ENCODE peak calls at places on chromosomes 7 and 10, in five cellular contexts. A is activated CD4-positive, CD25-positive, alpha-beta regulatory T cell treated with anti-CD3 and anti-CD28 coated beads, Interleukin-2, amount 50 U/mL, for 72 hours; L is iris pigment epithelial cell; M is DMS79 treated with DMSO at 0.1 percent for 48 hours; G is transverse colon. R is an unnamed sample.

GRCh38 chr10:6128591-6129383 is 40.0 kb downstream of the RBM17 start:
- DNase-seq in A (no peak), L (peak), M (no peak), G (no peak), R (peak)

GRCh38 chr10:29951441-29951931 is 107.9 kb downstream of the JCAD start:
- DNase-seq in A (no peak), L (peak), M (no peak), G (no peak), R (peak)

GRCh38 chr7:18019562-18019961 is 8.1 kb downstream of the PRPS1L1 start:
- DNase-seq in A (no peak), L (peak), M (no peak), G (no peak), R (peak)

GRCh38 chr10:29102233-29102632 is 186.6 kb upstream of the LYZL1 start:
- DNase-seq in A (no peak), L (no peak), M (no peak), G (no peak), R (peak)

GRCh38 chr10:31001740-31002139 is 29.9 kb downstream of the ZNF438 start:
- DNase-seq in A (no peak), L (no peak), M (no peak), G (no peak), R (no peak)

GRCh38 chr7:25770670-25771069 is 381.3 kb upstream of the NFE2L3 start:
- DNase-seq in A (no peak), L (no peak), M (no peak), G (no peak), R (no peak)

GRCh38 chr7:96327429-96327828 is 5.5 kb upstream of the SLC25A13 start:
- DNase-seq in A (no peak), L (no peak), M (peak), G (peak), R (no peak)

GRCh38 chr10:178208-178607 is 43.0 kb downstream of the ZMYND11 start:
- DNase-seq in A (no peak), L (peak), M (peak), G (no peak), R (peak)

GRCh38 chr7:39888171-39888853 is 61.7 kb upstream of the CDK13 start:
- DNase-seq in A (no peak), L (no peak), M (no peak), G (no peak), R (no peak)

GRCh38 chr10:47383254-47384147 is 592 bp downstream of the ZNF488 start:
- DNase-seq in A (no peak), L (no peak), M (peak), G (no peak), R (no peak)

GRCh38 chr10:103554488-103555320 is 61.2 kb downstream of the NEURL1 start:
- DNase-seq in A (no peak), L (peak), M (no peak), G (peak), R (peak)

GRCh38 chr7:137642031-137642430 is 204.7 kb downstream of the DGKI start:
- DNase-seq in A (no peak), L (no peak), M (no peak), G (no peak), R (no peak)

GRCh38 chr10:103153765-103154197 is 39.3 kb downstream of the NT5C2 start:
- DNase-seq in A (no peak), L (peak), M (no peak), G (no peak), R (peak)

GRCh38 chr10:51422311-51423120 is 276.9 kb downstream of the CSTF2T start:
- DNase-seq in A (no peak), L (peak), M (no peak), G (peak), R (peak)

R was measured in endothelial cell of umbilical vein.